ENCODE peak calls at places on chromosomes 4 and X, in five cellular contexts. P is NCI-H460, G is kidney epithelial cell, K is A549, A is COLO829. S is an unnamed sample.

GRCh38 chrX:94942603-94943002 is 1268.6 kb downstream of the FAM133A start:
- DNase-seq in G (no peak), K (no peak), P (no peak), A (no peak), S (no peak)

GRCh38 chr4:184450045-184450444 is 24.3 kb downstream of the IRF2 start:
- DNase-seq in A (peak), K (no peak), P (no peak), G (no peak), S (no peak)

GRCh38 chr4:83108101-83108861 is 6.2 kb downstream of the PLAC8 start:
- DNase-seq in K (no peak), P (no peak), G (no peak), A (no peak), S (no peak)

GRCh38 chr4:68864438-68865177 is 48.8 kb downstream of the UGT2B10 start:
- DNase-seq in G (no peak), K (peak), P (no peak), A (no peak), S (no peak)

GRCh38 chr4:81628489-81628888 is 156.8 kb upstream of the RASGEF1B start:
- DNase-seq in G (no peak), P (no peak), K (no peak), A (no peak), S (peak)

GRCh38 chr4:137278431-137278830 is 253.9 kb downstream of the PCDH18 start:
- DNase-seq in G (no peak), A (peak), P (no peak), K (no peak), S (no peak)

GRCh38 chrX:10190367-10190766 is 33.6 kb downstream of the CLCN4 start:
- DNase-seq in G (no peak), P (peak), K (peak), A (peak), S (peak)

GRCh38 chr4:101306764-101307615 is 40.3 kb downstream of the PPP3CA start:
- DNase-seq in P (no peak), G (no peak), K (no peak), A (no peak), S (no peak)

GRCh38 chrX:40176979-40177430 is 79.2 kb upstream of the BCOR start:
- DNase-seq in P (no peak), K (no peak), A (no peak), G (no peak), S (no peak)

GRCh38 chr4:12576409-12576808 is 907.7 kb downstream of the RAB28 start:
- DNase-seq in A (no peak), P (no peak), K (no peak), G (no peak), S (no peak)

GRCh38 chr4:95251568-95251967 is 297.2 kb downstream of the UNC5C start:
- DNase-seq in K (no peak), P (no peak), G (no peak), A (no peak), S (no peak)

GRCh38 chr4:150251752-150252190 is 173.5 kb downstream of the DCLK2 start:
- DNase-seq in P (no peak), G (no peak), A (no peak), K (no peak), S (no peak)

GRCh38 chrX:101417981-101418841 is 10.2 kb downstream of the HNRNPH2 start:
- DNase-seq in K (no peak), G (no peak), P (no peak), A (no peak), S (no peak)

S was measured in kidney glomerular epithelial cell.